ENCODE peak calls at places on chromosomes 7 and 10, in ten cellular contexts. H, G, B, I, W, M, S, X, E and O are unnamed samples.
A peak's percentile ranks its signal among the peaks of the same experiment; 100 is the strongest.

GRCh38 chr7:128031901-128032604 is 816 bp upstream of the LRRC4 start:
- DNase-seq in S (no peak), H (peak; percentile 33), I (peak; percentile 13), B (peak; percentile 44), G (peak; percentile 85), X (no peak), M (peak; percentile 90), E (peak; percentile 65), W (peak; percentile 87), O (peak; percentile 57)

GRCh38 chr10:118057351-118057750 is 10.6 kb upstream of the RAB11FIP2 start:
- DNase-seq in X (no peak), S (no peak), H (no peak), M (no peak), B (no peak), I (no peak), E (no peak), G (no peak), W (no peak), O (no peak)

GRCh38 chr10:42933454-42934340 is 143.2 kb upstream of the RET start:
- DNase-seq in H (no peak), G (no peak), M (peak; percentile 3), X (no peak), B (peak; percentile 54), I (no peak), W (no peak), E (no peak), S (no peak), O (no peak)

GRCh38 chr7:98831641-98832221 is 38.1 kb downstream of the TMEM130 start:
- DNase-seq in X (no peak), S (no peak), E (no peak), W (no peak), G (no peak), H (no peak), I (peak; percentile 21), M (peak; percentile 12), B (peak; percentile 18), O (no peak)

GRCh38 chr10:70352401-70353097 is 29.9 kb downstream of the LRRC20 start:
- DNase-seq in G (no peak), I (no peak), B (no peak), S (no peak), M (no peak), E (no peak), X (no peak), H (no peak), W (no peak), O (no peak)

GRCh38 chr7:91800389-91800788 is 80.1 kb downstream of the MTERF1 start:
- DNase-seq in W (peak; percentile 54), B (no peak), H (peak; percentile 35), X (no peak), E (no peak), G (no peak), S (no peak), M (no peak), I (no peak), O (no peak)

GRCh38 chr10:103969436-103969835 is 2.5 kb downstream of the SLK start:
- DNase-seq in I (no peak), S (no peak), W (no peak), H (no peak), G (no peak), E (no peak), M (no peak), B (no peak), X (no peak), O (no peak)

GRCh38 chr7:134548877-134549276 is at the start of gene AKR1B15:
- DNase-seq in X (peak; percentile 96), I (no peak), M (peak; percentile 77), W (no peak), S (peak; percentile 72), E (no peak), B (no peak), H (no peak), G (peak; percentile 72), O (no peak)

GRCh38 chr7:157548691-157549265 is 212.0 kb downstream of the DNAJB6 start:
- DNase-seq in X (no peak), H (no peak), S (peak; percentile 12), B (no peak), M (no peak), G (no peak), W (peak; percentile 59), E (no peak), I (no peak), O (no peak)

GRCh38 chr7:31102973-31103850 is 51.1 kb downstream of the ADCYAP1R1 start:
- DNase-seq in X (no peak), S (no peak), E (no peak), I (no peak), M (no peak), W (no peak), G (no peak), H (no peak), B (no peak), O (no peak)

GRCh38 chr10:86668297-86669165 is at the start of gene LDB3:
- DNase-seq in B (no peak), X (no peak), H (peak; percentile 80), M (peak; percentile 82), S (peak; percentile 80), W (no peak), I (no peak), E (peak; percentile 41), G (peak; percentile 64), O (no peak)

GRCh38 chr10:74293686-74294365 is 142.8 kb downstream of the ADK start:
- DNase-seq in W (no peak), S (no peak), E (peak; percentile 42), G (no peak), I (no peak), M (peak; percentile 66), B (no peak), X (no peak), H (no peak), O (no peak)

GRCh38 chr10:96891840-96892239 is 59.7 kb downstream of the LCOR start:
- DNase-seq in E (no peak), I (no peak), S (no peak), X (no peak), B (no peak), W (no peak), H (no peak), G (no peak), M (no peak), O (no peak)

GRCh38 chr7:67566101-67566500 is 569.5 kb downstream of the TYW1 start:
- DNase-seq in M (no peak), B (no peak), I (no peak), X (no peak), W (peak; percentile 70), H (no peak), E (no peak), S (no peak), G (no peak), O (peak; percentile 0)

GRCh38 chr10:132480356-132480755 is 57.2 kb upstream of the INPP5A start:
- DNase-seq in E (no peak), H (no peak), M (peak; percentile 53), G (no peak), B (no peak), X (no peak), W (peak; percentile 27), I (no peak), S (no peak), O (no peak)

GRCh38 chr7:95169678-95170077 is 154.7 kb downstream of the PON1 start:
- DNase-seq in E (no peak), X (no peak), M (no peak), G (no peak), W (no peak), B (no peak), I (no peak), H (no peak), S (no peak), O (no peak)